ENCODE peak calls at places on chromosomes 1 and 21, in seven cellular contexts. Y, Q, Z, O, A, W and V are unnamed samples.

GRCh38 chr1:223422911-223423310 is 29.7 kb downstream of the CCDC185 start:
- DNase-seq in Y (no peak), Q (no peak), Z (no peak), O (no peak), A (no peak), W (no peak), V (no peak)

GRCh38 chr1:33012165-33012564 is 24.5 kb downstream of the AK2 start:
- DNase-seq in Y (no peak), Q (no peak), Z (no peak), O (no peak), A (no peak), W (no peak), V (no peak)

GRCh38 chr1:70706381-70707173 is 295.5 kb downstream of the CTH start:
- DNase-seq in Y (peak), Q (no peak), Z (no peak), O (no peak), A (no peak), W (no peak), V (no peak)

GRCh38 chr1:17759114-17759513 is 4.0 kb downstream of the ACTL8 start:
- DNase-seq in Y (peak), Q (peak), Z (no peak), O (no peak), A (no peak), W (peak), V (no peak)

GRCh38 chr1:212132040-212132439 is 96.5 kb downstream of the DTL start:
- DNase-seq in Y (no peak), Q (no peak), Z (no peak), O (no peak), A (no peak), W (no peak), V (no peak)

GRCh38 chr1:47708658-47709301 is 270.9 kb downstream of the FOXD2 start:
- DNase-seq in Y (peak), Q (no peak), Z (no peak), O (no peak), A (no peak), W (no peak), V (no peak)

GRCh38 chr1:17908945-17909344 is 153.8 kb downstream of the ACTL8 start:
- DNase-seq in Y (no peak), Q (no peak), Z (no peak), O (no peak), A (no peak), W (no peak), V (no peak)

GRCh38 chr1:12126781-12127180 is 40.0 kb upstream of the TNFRSF1B start:
- DNase-seq in Y (no peak), Q (no peak), Z (no peak), O (no peak), A (no peak), W (no peak), V (no peak)

GRCh38 chr1:18347559-18347958 is 133.2 kb upstream of the KLHDC7A start:
- DNase-seq in Y (no peak), Q (no peak), Z (no peak), O (no peak), A (no peak), W (no peak), V (no peak)

GRCh38 chr21:32240708-32241433 is 38.0 kb downstream of the MIS18A start:
- DNase-seq in Y (no peak), Q (no peak), Z (no peak), O (no peak), A (peak), W (no peak), V (no peak)

GRCh38 chr21:31892686-31893085 is 19.9 kb downstream of the HUNK start:
- DNase-seq in Y (peak), Q (no peak), Z (no peak), O (no peak), A (no peak), W (no peak), V (no peak)

GRCh38 chr1:210558302-210558701 is 229.6 kb downstream of the HHAT start:
- DNase-seq in Y (no peak), Q (no peak), Z (no peak), O (no peak), A (no peak), W (no peak), V (no peak)

GRCh38 chr1:200248541-200248940 is 161.3 kb downstream of the ZNF281 start:
- DNase-seq in Y (no peak), Q (no peak), Z (no peak), O (no peak), A (no peak), W (no peak), V (no peak)

GRCh38 chr1:21233480-21233879 is 56.8 kb downstream of the ECE1 start:
- DNase-seq in Y (no peak), Q (no peak), Z (no peak), O (no peak), A (no peak), W (no peak), V (no peak)

GRCh38 chr1:109883248-109883955 is 27.2 kb upstream of the CSF1 start:
- DNase-seq in Y (no peak), Q (no peak), Z (no peak), O (no peak), A (no peak), W (no peak), V (no peak)

GRCh38 chr1:41482001-41482765 is 2.3 kb downstream of the EDN2 start:
- DNase-seq in Y (no peak), Q (no peak), Z (no peak), O (no peak), A (no peak), W (peak), V (no peak)

GRCh38 chr1:91725961-91726704 is 159.8 kb downstream of the TGFBR3 start:
- DNase-seq in Y (no peak), Q (no peak), Z (no peak), O (no peak), A (peak), W (peak), V (no peak)

GRCh38 chr1:162983671-162984425 is 85.3 kb upstream of the RGS4 start:
- DNase-seq in Y (no peak), Q (no peak), Z (no peak), O (no peak), A (no peak), W (no peak), V (no peak)

GRCh38 chr1:6148497-6149241 is 31.5 kb downstream of the CHD5 start:
- DNase-seq in Y (peak), Q (peak), Z (peak), O (no peak), A (no peak), W (no peak), V (peak)

GRCh38 chr1:169121146-169121923 is 14.8 kb downstream of the ATP1B1 start:
- DNase-seq in Y (no peak), Q (no peak), Z (no peak), O (no peak), A (no peak), W (no peak), V (no peak)

GRCh38 chr21:32476661-32477423 is 64.3 kb downstream of the EVA1C start:
- DNase-seq in Y (no peak), Q (no peak), Z (no peak), O (no peak), A (no peak), W (no peak), V (no peak)

GRCh38 chr1:160460683-160461287 is 60.4 kb downstream of the VANGL2 start:
- DNase-seq in Y (no peak), Q (no peak), Z (no peak), O (no peak), A (no peak), W (no peak), V (no peak)

GRCh38 chr1:234040446-234041317 is 136.2 kb downstream of the SLC35F3 start:
- DNase-seq in Y (no peak), Q (no peak), Z (no peak), O (no peak), A (no peak), W (no peak), V (no peak)

GRCh38 chr1:52636701-52637695 is 4.0 kb downstream of the SHISAL2A start:
- DNase-seq in Y (peak), Q (peak), Z (peak), O (no peak), A (no peak), W (no peak), V (peak)

GRCh38 chr1:207654320-207654719 is 9.4 kb downstream of the CR1L start:
- DNase-seq in Y (no peak), Q (no peak), Z (no peak), O (no peak), A (no peak), W (no peak), V (no peak)

GRCh38 chr1:200795151-200795550 is 56.5 kb downstream of the CAMSAP2 start:
- DNase-seq in Y (no peak), Q (no peak), Z (no peak), O (no peak), A (no peak), W (no peak), V (no peak)

GRCh38 chr1:47996406-47997226 is 569 bp downstream of the TRABD2B start:
- DNase-seq in Y (peak), Q (no peak), Z (no peak), O (no peak), A (no peak), W (peak), V (no peak)

GRCh38 chr21:25801217-25802015 is 66.6 kb downstream of the GABPA start:
- DNase-seq in Y (peak), Q (peak), Z (peak), O (peak), A (peak), W (peak), V (peak)

GRCh38 chr21:46660505-46660904 is 25.0 kb downstream of the PRMT2 start:
- DNase-seq in Y (no peak), Q (peak), Z (no peak), O (no peak), A (no peak), W (no peak), V (no peak)

GRCh38 chr1:62103880-62104279 is 90.8 kb upstream of the L1TD1 start:
- DNase-seq in Y (peak), Q (no peak), Z (no peak), O (no peak), A (no peak), W (no peak), V (no peak)

GRCh38 chr1:201562257-201562656 is 23.3 kb downstream of the NAV1 start:
- DNase-seq in Y (peak), Q (no peak), Z (no peak), O (no peak), A (peak), W (peak), V (no peak)